ENCODE peak calls at places on chromosomes 2 and 18, in nine cellular contexts. I is NCI-H1092 treated with DMSO at 0.1 percent for 48 hours; M is ACHN; Q is NCI-H345; L is T-helper 2 cell; G is body of pancreas; T is ovary; Z is adrenal gland; O is activated CD4-positive, alpha-beta T cell treated with anti-CD3 and anti-CD28 coated beads for 24 hours. P is an unnamed sample.

GRCh38 chr18:36744261-36744876 is 84.4 kb downstream of the TPGS2 start:
- DNase-seq in I (no peak), T (no peak), L (no peak), Q (no peak), Z (no peak), M (no peak), O (no peak), G (no peak), P (no peak)

GRCh38 chr2:112996635-112997034 is 8.6 kb upstream of the IL36A start:
- DNase-seq in I (no peak), L (peak), M (no peak), T (no peak), O (peak), Z (no peak), Q (no peak), G (no peak), P (no peak)

GRCh38 chr2:47145466-47145865 is 9.6 kb downstream of the STPG4 start:
- DNase-seq in G (no peak), Q (no peak), O (no peak), M (no peak), T (no peak), Z (no peak), L (no peak), I (no peak), P (no peak)

GRCh38 chr2:189927823-189928222 is 134.7 kb downstream of the MSTN start:
- DNase-seq in L (no peak), G (no peak), O (no peak), I (no peak), Q (no peak), T (no peak), M (no peak), Z (no peak), P (no peak)

GRCh38 chr2:203804766-203805484 is 62.6 kb upstream of the CTLA4 start:
- DNase-seq in T (no peak), I (no peak), Z (no peak), Q (no peak), M (no peak), O (no peak), L (no peak), G (no peak), P (peak)

GRCh38 chr2:183149489-183149888 is 25.2 kb downstream of the NUP35 start:
- DNase-seq in T (no peak), L (no peak), O (no peak), Z (no peak), Q (no peak), G (no peak), M (no peak), I (no peak), P (no peak)

GRCh38 chr2:9095690-9096089 is 92.2 kb upstream of the MBOAT2 start:
- DNase-seq in Z (no peak), G (no peak), L (no peak), M (no peak), Q (no peak), O (no peak), T (peak), I (no peak), P (peak)

GRCh38 chr2:32863803-32864202 is 83.0 kb upstream of the LTBP1 start:
- DNase-seq in M (no peak), T (no peak), I (no peak), L (no peak), Q (no peak), G (no peak), O (no peak), Z (no peak), P (no peak)

GRCh38 chr2:102510791-102511575 is 38.0 kb downstream of the SLC9A4 start:
- DNase-seq in L (no peak), I (no peak), O (no peak), Z (no peak), T (no peak), G (no peak), Q (no peak), M (no peak), P (no peak)

GRCh38 chr2:3025261-3025660 is 352.4 kb downstream of the EIPR1 start:
- DNase-seq in I (no peak), L (no peak), M (no peak), G (no peak), Q (peak), Z (no peak), O (no peak), T (no peak), P (no peak)

GRCh38 chr2:229719926-229720652 is 5.7 kb upstream of the DNER start:
- DNase-seq in G (no peak), M (no peak), O (no peak), Q (no peak), Z (no peak), T (no peak), L (no peak), I (no peak), P (peak)

GRCh38 chr2:238863231-238863630 is 15.3 kb downstream of the TWIST2 start:
- DNase-seq in G (no peak), Z (no peak), Q (no peak), T (no peak), M (no peak), O (no peak), L (no peak), I (no peak), P (peak)

GRCh38 chr18:3345885-3346284 is 84.0 kb downstream of the MYL12B start:
- DNase-seq in L (no peak), T (no peak), I (no peak), O (no peak), Z (no peak), M (no peak), G (no peak), Q (no peak), P (no peak)

GRCh38 chr2:191578031-191578430 is 99.9 kb upstream of the NABP1 start:
- DNase-seq in I (no peak), Z (no peak), G (no peak), L (no peak), O (no peak), T (no peak), Q (no peak), M (no peak), P (no peak)

GRCh38 chr2:215536476-215536875 is 100.6 kb upstream of the FN1 start:
- DNase-seq in Z (no peak), L (no peak), T (no peak), G (no peak), I (no peak), Q (no peak), O (no peak), M (no peak), P (peak)

GRCh38 chr2:206556357-206556949 is 85.8 kb upstream of the FAM237A start:
- DNase-seq in T (no peak), G (no peak), Q (peak), O (no peak), Z (no peak), I (peak), M (peak), L (no peak), P (peak)

GRCh38 chr2:241573741-241574140 is 15.2 kb downstream of the BOK start:
- DNase-seq in O (no peak), T (peak), G (no peak), Q (no peak), Z (no peak), I (no peak), L (no peak), M (no peak), P (no peak)

GRCh38 chr2:201785135-201785534 is 4.4 kb upstream of the ALS2 start:
- DNase-seq in M (no peak), L (no peak), T (no peak), Z (no peak), I (no peak), Q (no peak), G (no peak), O (no peak), P (no peak)

GRCh38 chr2:134683561-134684112 is 35.2 kb downstream of the TMEM163 start:
- DNase-seq in M (no peak), L (no peak), G (peak), I (no peak), Q (no peak), Z (peak), T (no peak), O (no peak), P (peak)

GRCh38 chr2:86566158-86566827 is 3.0 kb upstream of the CHMP3 start:
- DNase-seq in O (no peak), T (no peak), Q (no peak), M (no peak), I (no peak), L (no peak), G (peak), Z (no peak), P (no peak)

GRCh38 chr2:70887550-70888229 is 48.0 kb upstream of the ATP6V1B1 start:
- DNase-seq in Z (peak), I (peak), M (peak), Q (peak), G (peak), O (no peak), T (no peak), L (no peak), P (peak)

GRCh38 chr2:117859532-117859911 is 45.0 kb downstream of the DDX18 start:
- DNase-seq in T (no peak), O (no peak), L (no peak), G (no peak), I (no peak), Z (no peak), Q (no peak), M (no peak), P (no peak)

GRCh38 chr2:36456227-36456788 is 100.7 kb downstream of the CRIM1 start:
- DNase-seq in M (peak), Q (no peak), G (peak), L (no peak), Z (peak), O (no peak), T (peak), I (no peak), P (peak)